ENCODE peak calls at places on chromosomes 3 and 15, in five cellular contexts. T, S, F, Z and A are unnamed samples.

GRCh38 chr3:33062814-33063346 is 34.1 kb downstream of the GLB1 start:
- DNase-seq in S (no peak), F (no peak), Z (no peak), T (no peak), A (no peak)

GRCh38 chr3:179921500-179921899 is 115.2 kb downstream of the PEX5L start:
- DNase-seq in S (no peak), Z (no peak), F (no peak), T (no peak), A (no peak)

GRCh38 chr3:115922681-115923347 is 299.5 kb downstream of the GAP43 start:
- DNase-seq in F (no peak), S (no peak), Z (no peak), T (peak; percentile 56), A (no peak)

GRCh38 chr3:158842946-158843345 is 41.1 kb downstream of the MFSD1 start:
- DNase-seq in F (no peak), S (no peak), T (peak; percentile 25), Z (no peak), A (no peak)

GRCh38 chr3:45499529-45499928 is 95.0 kb upstream of the LIMD1 start:
- DNase-seq in Z (no peak), F (no peak), T (peak; percentile 64), S (no peak), A (no peak)

GRCh38 chr15:39987831-39988230 is 51.1 kb downstream of the SRP14 start:
- DNase-seq in F (no peak), Z (no peak), S (no peak), T (no peak), A (no peak)

GRCh38 chr15:89674526-89674925 is 4.6 kb downstream of the PLIN1 start:
- DNase-seq in Z (no peak), T (no peak), S (no peak), F (no peak), A (no peak)

GRCh38 chr3:30073040-30073439 is 533.4 kb upstream of the TGFBR2 start:
- DNase-seq in S (no peak), F (no peak), T (no peak), Z (no peak), A (no peak)

GRCh38 chr3:5498981-5499380 is 311.5 kb downstream of the EDEM1 start:
- DNase-seq in Z (no peak), S (no peak), T (no peak), F (no peak), A (no peak)

GRCh38 chr15:75649045-75649761 is 1.5 kb downstream of the SNX33 start:
- DNase-seq in S (no peak), F (no peak), T (no peak), Z (no peak), A (no peak)
- H3K4me3 ChIP-seq in S (peak overlapping the region; percentile 82), F (peak overlapping the region; percentile 87), T (peak overlapping the region; percentile 85), Z (peak overlapping the region; percentile 79), A (peak overlapping the region; percentile 74)

DNA sequence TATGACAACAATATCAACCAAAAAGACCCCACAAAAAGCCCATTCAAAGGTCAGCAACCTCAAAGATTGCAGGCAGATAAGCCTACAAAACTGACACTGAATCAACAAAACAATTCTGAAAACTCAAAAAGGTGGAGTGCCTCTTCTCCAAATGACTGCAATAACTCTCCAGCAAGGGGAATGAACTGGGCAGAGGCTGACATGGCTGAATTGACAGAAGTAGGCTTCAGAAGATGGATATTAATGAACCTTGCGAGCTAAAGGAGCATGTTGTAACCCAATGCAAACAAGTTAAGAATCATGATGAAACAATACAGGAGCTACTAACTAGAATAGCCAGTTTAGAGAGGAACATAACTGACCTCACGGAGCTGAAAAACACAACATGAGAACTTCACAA is 20.4 kb upstream of the SLC25A38 start:
- DNase-seq in Z (no peak), F (no peak), S (no peak), T (no peak), A (no peak)
- H3K27ac ChIP-seq in Z (no peak overlapping the region), F (no peak overlapping the region), S (peak overlapping the region; percentile 26), T (no peak overlapping the region), A (no peak overlapping the region)

GRCh38 chr15:70376929-70377691 is 279.4 kb upstream of the TLE3 start:
- DNase-seq in Z (peak; percentile 87), F (peak; percentile 34), T (peak; percentile 85), S (no peak), A (no peak)
- H3K4me3 ChIP-seq in Z (no peak overlapping the region), F (peak overlapping the region; percentile 13), T (peak overlapping the region; percentile 64), S (peak overlapping the region; percentile 20), A (no peak overlapping the region)

DNA sequence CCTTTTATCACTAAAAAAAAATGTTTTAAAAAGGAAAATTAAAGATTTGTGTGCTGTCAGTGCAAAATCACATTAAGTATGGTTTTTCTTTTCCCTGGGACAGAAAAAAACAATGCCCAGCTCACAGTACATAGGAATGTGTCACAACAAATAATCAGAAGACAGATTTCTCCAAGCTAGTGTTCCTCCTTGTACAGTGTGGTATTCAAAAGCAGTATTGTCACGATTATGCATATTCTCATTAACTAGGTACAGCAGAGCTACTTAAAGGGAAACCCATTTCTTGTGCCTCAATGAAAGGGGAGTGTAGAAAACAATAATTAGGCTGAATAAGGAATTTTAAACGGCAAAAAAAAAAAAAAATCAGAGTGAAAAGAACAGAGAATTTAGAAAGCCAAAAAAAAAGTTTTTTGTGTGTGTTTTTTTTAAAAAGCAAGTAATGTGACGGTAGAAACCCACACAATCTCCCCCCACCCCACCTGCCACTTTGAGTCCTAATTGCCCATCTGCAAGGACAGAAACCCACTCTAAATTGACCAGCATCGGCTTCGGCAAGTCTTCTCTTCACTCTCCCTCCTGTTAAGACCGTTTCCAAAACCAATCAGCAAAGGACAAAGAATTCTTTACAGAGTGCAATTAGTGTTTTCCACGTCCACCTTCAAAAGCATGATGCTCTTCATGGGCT is 41.0 kb downstream of the EIF4E3 start:
- DNase-seq in T (no peak), S (no peak), Z (no peak), F (no peak), A (no peak)
- H3K27ac ChIP-seq in T (no peak overlapping the region), S (no peak overlapping the region), Z (no peak overlapping the region), F (no peak overlapping the region), A (no peak overlapping the region)

GRCh38 chr3:9903238-9903624 is 583 bp downstream of the IL17RE start:
- DNase-seq in Z (peak; percentile 67), F (no peak), T (peak; percentile 85), S (no peak), A (peak; percentile 8)
- H3K4me3 ChIP-seq in Z (peak overlapping the region; percentile 53), F (peak overlapping the region; percentile 37), T (peak overlapping the region; percentile 24), S (peak overlapping the region; percentile 55), A (peak overlapping the region; percentile 56)

GRCh38 chr3:100333970-100334339 is 602 bp upstream of the NIT2 start:
- DNase-seq in S (no peak), Z (no peak), F (no peak), T (no peak), A (no peak)
- H3K27ac ChIP-seq in S (peak overlapping the region; percentile 83), Z (peak overlapping the region; percentile 81), F (peak overlapping the region; percentile 74), T (peak overlapping the region; percentile 31), A (no peak overlapping the region)

GRCh38 chr15:73979636-73980035 is 12.5 kb downstream of the STOML1 start:
- DNase-seq in T (no peak), F (no peak), S (no peak), Z (no peak), A (no peak)

GRCh38 chr15:73983211-73983727 is 8.8 kb downstream of the STOML1 start:
- DNase-seq in T (peak; percentile 94), S (peak; percentile 51), Z (peak; percentile 78), F (no peak), A (no peak)

GRCh38 chr15:73982251-73982962 is 9.7 kb downstream of the STOML1 start:
- DNase-seq in F (no peak), Z (peak; percentile 91), T (peak; percentile 96), S (peak; percentile 87), A (peak; percentile 90)

GRCh38 chr15:73983773-73984172 is 8.3 kb downstream of the STOML1 start:
- DNase-seq in Z (no peak), T (no peak), F (no peak), S (no peak), A (no peak)

GRCh38 chr15:73981761-73982222 is 10.3 kb downstream of the STOML1 start:
- DNase-seq in Z (no peak), S (no peak), F (no peak), T (peak; percentile 61), A (no peak)
- H3K4me3 ChIP-seq in Z (no peak overlapping the region), S (no peak overlapping the region), F (no peak overlapping the region), T (peak overlapping the region; percentile 33), A (no peak overlapping the region)

DNA sequence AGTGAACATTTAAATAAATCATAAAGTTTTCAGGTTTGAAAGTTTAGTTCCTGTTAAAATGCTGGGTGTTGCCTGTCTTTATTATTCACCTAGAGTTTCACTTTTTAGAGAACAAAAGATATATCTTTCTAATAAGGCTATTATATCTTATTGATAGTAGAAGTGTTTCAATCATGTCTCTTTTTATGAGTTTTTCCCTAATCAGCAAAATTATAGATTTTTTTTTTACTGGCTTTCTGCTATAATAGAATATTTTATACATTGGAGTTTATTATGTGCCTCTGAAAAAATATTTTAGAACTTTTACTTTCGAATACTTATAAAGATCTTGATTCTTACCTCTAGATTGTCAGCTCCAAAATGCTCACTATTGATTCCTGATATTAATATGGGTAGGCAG is 131.5 kb downstream of the BBX start:
- DNase-seq in Z (no peak), F (no peak), S (no peak), T (no peak), A (no peak)
- H3K27ac ChIP-seq in Z (no peak overlapping the region), F (no peak overlapping the region), S (no peak overlapping the region), T (no peak overlapping the region), A (no peak overlapping the region)

GRCh38 chr3:3177861-3178497 is 1.5 kb downstream of the CRBN start:
- DNase-seq in S (no peak), F (no peak), T (peak; percentile 80), Z (no peak), A (no peak)
- H3K4me3 ChIP-seq in S (peak overlapping the region; percentile 97), F (peak overlapping the region; percentile 96), T (peak overlapping the region; percentile 88), Z (peak overlapping the region; percentile 100), A (peak overlapping the region; percentile 99)

GRCh38 chr15:47411733-47412530 is 305.4 kb upstream of the SEMA6D start:
- DNase-seq in S (no peak), T (no peak), F (no peak), Z (no peak), A (no peak)
- H3K27ac ChIP-seq in S (no peak overlapping the region), T (no peak overlapping the region), F (no peak overlapping the region), Z (peak overlapping the region; percentile 22), A (no peak overlapping the region)